ENCODE peak calls at places on chromosome 18, in five cellular contexts. One of them, this sample, is unnamed.

GRCh38 chr18:53745228-53745967 is 479.1 kb downstream of the MBD2 start:
- DNase-seq in brain microvascular endothelial cell: peak
- DNase-seq in WTC11: no peak
- DNase-seq in tibial nerve: no peak
- DNase-seq in HFFc6: no peak
- DNase-seq in this sample: no peak

GRCh38 chr18:69215151-69215550 is 185.5 kb upstream of the DOK6 start:
- DNase-seq in HFFc6: no peak
- DNase-seq in WTC11: no peak
- DNase-seq in tibial nerve: no peak
- DNase-seq in brain microvascular endothelial cell: no peak
- DNase-seq in this sample: no peak

GRCh38 chr18:48345596-48345995 is 63.6 kb downstream of the ZBTB7C start:
- DNase-seq in brain microvascular endothelial cell: peak
- DNase-seq in HFFc6: peak
- DNase-seq in WTC11: peak
- DNase-seq in tibial nerve: no peak
- DNase-seq in this sample: no peak

GRCh38 chr18:8705280-8705940 is at the start of gene MTCL1:
- DNase-seq in WTC11: peak
- DNase-seq in HFFc6: peak
- DNase-seq in tibial nerve: no peak
- DNase-seq in brain microvascular endothelial cell: peak
- DNase-seq in this sample: peak

GRCh38 chr18:9914334-9914583 is 443 bp downstream of the VAPA start:
- DNase-seq in WTC11: no peak
- DNase-seq in HFFc6: no peak
- DNase-seq in brain microvascular endothelial cell: no peak
- DNase-seq in tibial nerve: no peak
- DNase-seq in this sample: no peak

GRCh38 chr18:69081846-69082245 is 284.0 kb downstream of the CCDC102B start:
- DNase-seq in tibial nerve: no peak
- DNase-seq in WTC11: no peak
- DNase-seq in brain microvascular endothelial cell: no peak
- DNase-seq in HFFc6: no peak
- DNase-seq in this sample: no peak

GRCh38 chr18:2883137-2883671 is 36.4 kb downstream of the EMILIN2 start:
- DNase-seq in HFFc6: no peak
- DNase-seq in tibial nerve: no peak
- DNase-seq in WTC11: no peak
- DNase-seq in brain microvascular endothelial cell: no peak
- DNase-seq in this sample: no peak

GRCh38 chr18:78557371-78557770 is 422.2 kb upstream of the SALL3 start:
- DNase-seq in tibial nerve: no peak
- DNase-seq in brain microvascular endothelial cell: no peak
- DNase-seq in WTC11: no peak
- DNase-seq in HFFc6: no peak
- DNase-seq in this sample: no peak

GRCh38 chr18:76801567-76802505 is 20.5 kb upstream of the ZNF236 start:
- DNase-seq in HFFc6: no peak
- DNase-seq in WTC11: peak
- DNase-seq in brain microvascular endothelial cell: no peak
- DNase-seq in tibial nerve: peak
- DNase-seq in this sample: peak

GRCh38 chr18:79657342-79657996 is 22.1 kb upstream of the CTDP1 start:
- DNase-seq in brain microvascular endothelial cell: no peak
- DNase-seq in tibial nerve: no peak
- DNase-seq in HFFc6: no peak
- DNase-seq in WTC11: no peak
- DNase-seq in this sample: no peak

GRCh38 chr18:79687806-79688205 is 8.2 kb downstream of the CTDP1 start:
- DNase-seq in tibial nerve: no peak
- DNase-seq in HFFc6: no peak
- DNase-seq in WTC11: no peak
- DNase-seq in brain microvascular endothelial cell: peak
- DNase-seq in this sample: no peak

GRCh38 chr18:475202-475624 is 25.3 kb downstream of the COLEC12 start:
- DNase-seq in HFFc6: peak
- DNase-seq in tibial nerve: no peak
- DNase-seq in WTC11: peak
- DNase-seq in brain microvascular endothelial cell: peak
- DNase-seq in this sample: peak

GRCh38 chr18:70181015-70181414 is 24.5 kb downstream of the RTTN start:
- DNase-seq in WTC11: no peak
- DNase-seq in tibial nerve: no peak
- DNase-seq in brain microvascular endothelial cell: peak
- DNase-seq in HFFc6: peak
- DNase-seq in this sample: no peak

GRCh38 chr18:25713104-25713503 is 361.1 kb upstream of the ZNF521 start:
- DNase-seq in WTC11: no peak
- DNase-seq in HFFc6: no peak
- DNase-seq in tibial nerve: no peak
- DNase-seq in brain microvascular endothelial cell: no peak
- DNase-seq in this sample: no peak

GRCh38 chr18:65859075-65859474 is 108.3 kb downstream of the CDH7 start:
- DNase-seq in tibial nerve: no peak
- DNase-seq in brain microvascular endothelial cell: no peak
- DNase-seq in WTC11: no peak
- DNase-seq in HFFc6: no peak
- DNase-seq in this sample: no peak

GRCh38 chr18:37665346-37665745 is 99.7 kb upstream of the CELF4 start:
- DNase-seq in WTC11: no peak
- DNase-seq in tibial nerve: no peak
- DNase-seq in HFFc6: no peak
- DNase-seq in brain microvascular endothelial cell: no peak
- DNase-seq in this sample: no peak

GRCh38 chr18:13026583-13027270 is 35.6 kb downstream of the CEP192 start:
- DNase-seq in WTC11: no peak
- DNase-seq in tibial nerve: no peak
- DNase-seq in HFFc6: peak
- DNase-seq in brain microvascular endothelial cell: peak
- DNase-seq in this sample: no peak

GRCh38 chr18:27184115-27185024 is 738 bp downstream of the CHST9 start:
- DNase-seq in HFFc6: no peak
- DNase-seq in WTC11: peak
- DNase-seq in tibial nerve: no peak
- DNase-seq in brain microvascular endothelial cell: no peak
- DNase-seq in this sample: peak

GRCh38 chr18:75125359-75126331 is 83.3 kb downstream of the PTGR3 start:
- DNase-seq in brain microvascular endothelial cell: no peak
- DNase-seq in HFFc6: no peak
- DNase-seq in tibial nerve: no peak
- DNase-seq in WTC11: peak
- DNase-seq in this sample: no peak

GRCh38 chr18:39345321-39345720 is 1779.7 kb upstream of the CELF4 start:
- DNase-seq in WTC11: no peak
- DNase-seq in tibial nerve: no peak
- DNase-seq in HFFc6: peak
- DNase-seq in brain microvascular endothelial cell: no peak
- DNase-seq in this sample: no peak

GRCh38 chr18:46071615-46071893 is 506 bp downstream of the PSTPIP2 start:
- DNase-seq in brain microvascular endothelial cell: no peak
- DNase-seq in tibial nerve: no peak
- DNase-seq in WTC11: no peak
- DNase-seq in HFFc6: no peak
- DNase-seq in this sample: no peak

GRCh38 chr18:46072959-46073358 is 899 bp upstream of the PSTPIP2 start:
- DNase-seq in WTC11: no peak
- DNase-seq in tibial nerve: no peak
- DNase-seq in brain microvascular endothelial cell: no peak
- DNase-seq in HFFc6: no peak
- DNase-seq in this sample: no peak

GRCh38 chr18:46073474-46074331 is 1.6 kb upstream of the PSTPIP2 start:
- DNase-seq in tibial nerve: peak
- DNase-seq in WTC11: peak
- DNase-seq in HFFc6: peak
- DNase-seq in brain microvascular endothelial cell: peak
- DNase-seq in this sample: peak

GRCh38 chr18:46070683-46071614 is 1.1 kb downstream of the PSTPIP2 start:
- DNase-seq in WTC11: no peak
- DNase-seq in tibial nerve: no peak
- DNase-seq in HFFc6: no peak
- DNase-seq in brain microvascular endothelial cell: no peak
- DNase-seq in this sample: peak

DNA sequence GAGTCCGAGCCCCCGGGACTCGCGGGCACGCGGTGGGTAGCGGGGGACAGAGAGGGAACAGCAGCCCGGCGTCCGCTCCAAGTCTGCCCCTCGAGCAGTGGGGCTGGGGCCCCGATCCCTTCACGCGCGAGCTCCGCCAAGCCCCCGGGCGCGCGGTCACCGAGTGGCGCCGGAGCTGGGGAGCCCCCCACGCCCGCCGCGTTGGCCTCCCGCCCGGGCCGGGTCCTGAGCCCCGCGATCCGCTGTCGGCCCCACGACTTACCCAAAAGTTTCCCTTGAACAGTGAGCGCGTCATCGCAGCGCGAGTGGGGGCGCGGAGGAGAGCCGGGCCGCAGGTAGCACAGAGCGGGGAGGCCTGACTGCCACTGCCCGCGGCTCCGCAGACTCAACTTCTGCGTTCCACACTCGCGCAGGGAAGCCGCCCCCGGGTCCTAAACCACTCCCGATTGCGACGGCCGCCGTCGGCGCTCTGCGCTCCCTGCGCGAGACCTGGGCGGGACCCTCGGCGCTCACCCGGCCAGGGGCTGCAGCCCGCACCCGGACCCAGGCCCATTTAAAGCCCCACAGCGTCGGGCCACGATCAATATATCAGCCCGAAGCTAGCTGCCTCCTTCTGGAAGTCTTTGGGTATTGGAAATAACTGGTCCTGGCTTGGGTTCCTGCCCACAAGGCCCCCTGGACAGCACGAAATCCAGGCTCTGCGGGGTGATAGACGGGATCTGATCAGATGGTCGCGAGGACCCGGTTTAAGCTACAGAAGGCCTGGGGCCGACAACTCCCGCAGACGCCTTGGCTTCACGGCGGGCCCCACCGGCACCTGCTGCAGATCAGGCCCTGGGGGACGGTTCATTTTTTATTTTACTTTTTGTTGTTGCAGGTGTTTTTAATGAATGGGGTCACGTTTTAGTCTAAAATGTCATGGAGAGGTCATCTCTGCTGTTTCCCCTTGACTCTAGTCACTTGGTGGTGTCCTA is at the start of gene PSTPIP2:
- DNase-seq in WTC11: peak
- DNase-seq in brain microvascular endothelial cell: peak
- DNase-seq in HFFc6: peak
- DNase-seq in tibial nerve: peak
- DNase-seq in this sample: peak
- TF ChIP-seq CTCF in WTC11: no peak
- TF ChIP-seq CTCF in brain microvascular endothelial cell: peak
- TF ChIP-seq CTCF in HFFc6: peak
- TF ChIP-seq CTCF in tibial nerve: no peak
- TF ChIP-seq CTCF in this sample: no peak

GRCh38 chr18:62033207-62033606 is 140.4 kb upstream of the RNF152 start:
- DNase-seq in HFFc6: no peak
- DNase-seq in WTC11: no peak
- DNase-seq in tibial nerve: no peak
- DNase-seq in brain microvascular endothelial cell: no peak
- DNase-seq in this sample: no peak

GRCh38 chr18:62027914-62028520 is 135.2 kb upstream of the RNF152 start:
- DNase-seq in HFFc6: no peak
- DNase-seq in tibial nerve: no peak
- DNase-seq in WTC11: no peak
- DNase-seq in brain microvascular endothelial cell: no peak
- DNase-seq in this sample: no peak

GRCh38 chr18:62024983-62025382 is 132.2 kb upstream of the RNF152 start:
- DNase-seq in WTC11: no peak
- DNase-seq in brain microvascular endothelial cell: no peak
- DNase-seq in tibial nerve: no peak
- DNase-seq in HFFc6: no peak
- DNase-seq in this sample: no peak

GRCh38 chr18:62030091-62030985 is 137.5 kb upstream of the RNF152 start:
- DNase-seq in WTC11: no peak
- DNase-seq in tibial nerve: no peak
- DNase-seq in brain microvascular endothelial cell: no peak
- DNase-seq in HFFc6: peak
- DNase-seq in this sample: no peak

GRCh38 chr18:62028715-62029114 is 135.9 kb upstream of the RNF152 start:
- DNase-seq in tibial nerve: no peak
- DNase-seq in WTC11: no peak
- DNase-seq in brain microvascular endothelial cell: no peak
- DNase-seq in HFFc6: no peak
- DNase-seq in this sample: no peak
- TF ChIP-seq CTCF in tibial nerve: no peak
- TF ChIP-seq CTCF in WTC11: no peak
- TF ChIP-seq CTCF in brain microvascular endothelial cell: no peak
- TF ChIP-seq CTCF in HFFc6: no peak
- TF ChIP-seq CTCF in this sample: no peak

GRCh38 chr18:46858290-46858689 is 59.0 kb downstream of the PIAS2 start:
- DNase-seq in HFFc6: no peak
- DNase-seq in tibial nerve: no peak
- DNase-seq in brain microvascular endothelial cell: no peak
- DNase-seq in WTC11: no peak
- DNase-seq in this sample: no peak

GRCh38 chr18:46859855-46860254 is 57.5 kb downstream of the PIAS2 start:
- DNase-seq in HFFc6: no peak
- DNase-seq in tibial nerve: no peak
- DNase-seq in brain microvascular endothelial cell: no peak
- DNase-seq in WTC11: no peak
- DNase-seq in this sample: no peak

GRCh38 chr18:46856975-46857374 is 60.3 kb downstream of the PIAS2 start:
- DNase-seq in HFFc6: no peak
- DNase-seq in brain microvascular endothelial cell: no peak
- DNase-seq in tibial nerve: no peak
- DNase-seq in WTC11: no peak
- DNase-seq in this sample: no peak
- TF ChIP-seq CTCF in HFFc6: peak
- TF ChIP-seq CTCF in brain microvascular endothelial cell: no peak
- TF ChIP-seq CTCF in tibial nerve: no peak
- TF ChIP-seq CTCF in WTC11: no peak
- TF ChIP-seq CTCF in this sample: no peak

DNA sequence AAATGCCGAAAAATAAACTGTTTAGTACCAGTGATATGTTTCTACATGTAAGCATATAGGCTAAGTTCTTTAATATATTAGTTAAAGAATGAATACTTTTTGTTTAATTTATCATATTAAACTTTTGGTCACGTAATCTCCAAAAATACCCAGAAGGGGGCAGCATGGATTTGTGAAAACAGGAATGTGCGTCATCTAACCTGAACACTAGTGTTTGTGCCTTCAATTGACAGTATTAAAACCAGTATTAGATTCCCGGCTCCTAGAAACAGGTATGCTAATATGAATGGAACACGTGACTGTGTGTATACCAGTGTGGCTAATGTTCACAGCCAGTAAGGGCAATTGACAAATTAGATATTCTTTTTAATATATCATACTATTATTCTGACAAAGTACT is 51.8 kb downstream of the WDR7 start:
- DNase-seq in brain microvascular endothelial cell: peak
- DNase-seq in WTC11: no peak
- DNase-seq in tibial nerve: peak
- DNase-seq in HFFc6: peak
- DNase-seq in this sample: peak
- TF ChIP-seq CTCF in brain microvascular endothelial cell: peak
- TF ChIP-seq CTCF in WTC11: no peak
- TF ChIP-seq CTCF in tibial nerve: peak
- TF ChIP-seq CTCF in HFFc6: peak
- TF ChIP-seq CTCF in this sample: peak